ENCODE peak calls at places on chromosome 9, in eight cellular contexts. N is sigmoid colon, F is A549, A is ovary, D is stomach, V is tibial nerve, B is H1, L is K562. S is an unnamed sample.

GRCh38 chr9:72149231-72149975 is at the start of gene GDA:
- DNase-seq in L (no peak), F (peak; percentile 40), D (peak; percentile 28), B (peak; percentile 25), A (no peak), V (no peak), N (no peak), S (peak; percentile 70)

GRCh38 chr9:69961834-69962233 is 81.8 kb upstream of the MAMDC2 start:
- DNase-seq in V (no peak), L (no peak), F (no peak), N (no peak), D (no peak), A (no peak), B (no peak), S (no peak)

GRCh38 chr9:123218831-123219230 is 49.6 kb downstream of the STRBP start:
- DNase-seq in D (no peak), L (no peak), A (no peak), F (no peak), B (no peak), N (no peak), V (no peak), S (no peak)

GRCh38 chr9:99852617-99853016 is 30.9 kb downstream of the NR4A3 start:
- DNase-seq in D (no peak), V (no peak), N (no peak), A (no peak), F (no peak), B (no peak), L (no peak), S (no peak)

GRCh38 chr9:135294826-135295225 is 184.8 kb upstream of the PPP1R26 start:
- DNase-seq in N (no peak), L (no peak), V (no peak), D (no peak), B (no peak), F (peak; percentile 33), A (no peak), S (no peak)

GRCh38 chr9:85960688-85961093 is 19.7 kb downstream of the NAA35 start:
- DNase-seq in N (no peak), B (no peak), A (no peak), F (no peak), V (no peak), L (no peak), D (no peak), S (no peak)

GRCh38 chr9:14258840-14259239 is 55.1 kb downstream of the NFIB start:
- DNase-seq in D (no peak), B (no peak), N (no peak), L (no peak), A (no peak), V (no peak), F (no peak), S (no peak)

GRCh38 chr9:706606-707451 is 134.7 kb upstream of the DMRT1 start:
- DNase-seq in B (no peak), N (peak; percentile 92), A (peak; percentile 78), D (peak; percentile 70), L (peak; percentile 1), V (peak; percentile 52), F (no peak), S (peak; percentile 55)

GRCh38 chr9:123376218-123377071 is 20.4 kb downstream of the CRB2 start:
- DNase-seq in A (no peak), F (no peak), B (no peak), V (no peak), D (no peak), N (no peak), L (no peak), S (no peak)

GRCh38 chr9:129884220-129885017 is 49.2 kb downstream of the USP20 start:
- DNase-seq in D (peak; percentile 93), N (peak; percentile 94), F (peak; percentile 83), A (peak; percentile 82), L (peak; percentile 100), V (peak; percentile 75), B (peak; percentile 79), S (peak; percentile 96)

GRCh38 chr9:129885018-129885669 is 49.9 kb downstream of the USP20 start:
- DNase-seq in F (no peak), B (no peak), V (peak; percentile 42), L (peak; percentile 89), N (peak; percentile 81), D (peak; percentile 54), A (peak; percentile 48), S (peak; percentile 72)

GRCh38 chr9:129886226-129887174 is 51.2 kb downstream of the USP20 start:
- DNase-seq in D (no peak), A (no peak), F (no peak), N (no peak), B (no peak), L (peak; percentile 91), V (no peak), S (peak; percentile 52)

GRCh38 chr9:129887210-129888084 is 52.2 kb downstream of the USP20 start:
- DNase-seq in N (no peak), B (no peak), A (no peak), F (no peak), V (no peak), D (no peak), L (peak; percentile 87), S (peak; percentile 45)

DNA sequence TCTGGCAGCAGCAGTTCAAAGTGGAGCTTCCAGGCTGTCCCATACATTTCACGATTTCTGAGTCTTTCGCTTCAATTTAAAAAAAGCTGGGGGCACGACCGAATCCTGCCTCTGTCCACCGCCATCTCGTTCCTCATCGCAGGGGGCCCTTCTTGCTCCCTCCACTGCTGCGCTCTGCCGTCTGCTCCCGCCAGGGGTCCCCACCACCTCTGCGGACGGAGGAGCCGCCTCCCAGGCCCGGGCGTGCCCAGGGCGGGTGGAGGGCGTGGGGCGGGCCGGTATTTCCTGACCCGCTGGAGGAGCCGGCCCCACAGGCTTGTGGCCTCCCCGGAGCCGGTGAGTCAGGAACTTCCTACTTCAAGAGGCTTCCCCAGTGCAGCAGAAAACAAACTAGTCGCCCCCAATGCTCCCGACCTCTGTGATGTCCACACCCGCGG is 50.4 kb downstream of the USP20 start:
- DNase-seq in V (peak; percentile 85), B (peak; percentile 56), N (peak; percentile 97), A (peak; percentile 92), L (peak; percentile 99), F (peak; percentile 82), D (peak; percentile 94), S (peak; percentile 97)
- TF ChIP-seq POLR2A in V (no peak), B (peak; percentile 15), N (no peak), A (peak; percentile 38), L (no peak), F (peak; percentile 19), D (no peak), S (peak; percentile 48)

DNA sequence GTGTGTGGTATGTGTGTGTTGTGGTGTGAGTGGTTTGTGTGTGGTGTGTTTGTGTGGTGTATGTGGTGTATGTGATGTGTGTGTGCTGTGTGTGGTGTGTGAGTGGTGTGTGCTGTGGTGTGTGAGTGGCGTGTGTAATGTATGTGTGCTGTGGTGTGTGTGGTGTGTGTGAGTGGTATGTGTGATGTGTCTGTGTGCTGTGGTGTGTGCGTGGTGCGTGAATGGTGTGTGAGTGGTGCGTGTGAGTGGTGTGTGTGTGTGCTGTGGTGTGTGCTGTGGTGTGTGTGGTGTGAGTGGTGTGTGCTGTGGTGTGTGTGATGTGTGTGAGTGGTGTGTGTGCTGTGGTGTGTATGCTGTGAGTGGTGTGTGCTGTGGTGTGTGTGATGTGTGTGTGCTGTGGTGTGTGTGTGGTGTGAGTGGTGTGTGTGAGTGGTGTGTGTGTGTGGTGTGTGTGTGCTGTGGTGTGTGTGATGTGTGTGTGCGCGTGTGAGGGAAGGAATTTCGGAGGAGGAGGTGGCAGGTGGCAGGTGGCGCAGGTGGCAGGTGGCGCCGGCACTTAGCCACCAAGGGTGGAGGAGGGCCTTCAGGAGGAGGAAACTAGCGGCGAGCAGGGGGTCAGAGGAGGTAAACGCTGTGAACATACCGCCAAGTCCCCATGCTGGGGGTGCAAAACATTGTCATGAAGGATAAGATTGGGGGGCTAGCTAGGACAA is 191.8 kb downstream of the MELK start:
- DNase-seq in B (no peak), F (peak; percentile 24), A (no peak), D (no peak), V (no peak), L (no peak), N (no peak), S (no peak)
- TF ChIP-seq EP300 in B (no peak), F (no peak), A (no peak), D (no peak), V (no peak), L (no peak), N (no peak), S (no peak)

GRCh38 chr9:37399336-37399735 is 23.2 kb upstream of the GRHPR start:
- DNase-seq in L (no peak), N (no peak), A (no peak), D (no peak), F (no peak), V (no peak), B (no peak), S (no peak)
- TF ChIP-seq POLR2A in L (no peak), N (no peak), A (no peak), D (no peak), F (no peak), V (no peak), B (no peak), S (no peak)

GRCh38 chr9:9963861-9964260 is 648.9 kb downstream of the PTPRD start:
- DNase-seq in A (no peak), B (no peak), L (no peak), D (no peak), V (no peak), N (no peak), F (no peak), S (no peak)
- TF ChIP-seq EP300 in A (no peak), B (no peak), L (no peak), D (no peak), V (no peak), N (no peak), F (no peak), S (no peak)